ENCODE peak calls at places on chromosomes 2 and 18, in nine cellular contexts. D is stimulated activated CD4-positive, alpha-beta T cell treated with anti-CD3 and anti-CD28 coated beads, Interleukin-12 subunit alpha, Interleukin-12 subunit beta, amount 100 ng/mL, for 24 hours; K is CD8-positive, alpha-beta T cell; V is aorta; U is stimulated activated CD8-positive, alpha-beta memory T cell treated with anti-CD3 and anti-CD28 coated beads, Interleukin-4, amount 100 ng/mL, for 48 hours; Q is Ammon's horn; P is body of pancreas; M is Kasumi-1; J is amygdala. G is an unnamed sample.

GRCh38 chr2:91839904-91840868 is 3031.0 kb upstream of the TEKT4 start:
- DNase-seq in U (no peak), V (no peak), D (no peak), J (no peak), Q (no peak), K (no peak), P (no peak), M (no peak), G (no peak)

GRCh38 chr18:26869640-26870039 is 4.1 kb upstream of the AQP4 start:
- DNase-seq in D (no peak), Q (no peak), K (no peak), U (no peak), P (no peak), V (no peak), M (peak; percentile 29), J (no peak), G (no peak)

GRCh38 chr18:79796016-79796415 is 1.7 kb upstream of the KCNG2 start:
- DNase-seq in D (no peak), K (no peak), P (no peak), M (no peak), Q (no peak), V (peak; percentile 19), U (no peak), J (no peak), G (no peak)

GRCh38 chr2:69565431-69565839 is 78.1 kb downstream of the AAK1 start:
- DNase-seq in K (peak; percentile 62), V (peak; percentile 83), Q (peak; percentile 66), U (peak; percentile 89), D (peak; percentile 37), J (peak; percentile 10), P (peak; percentile 60), M (peak; percentile 68), G (no peak)

GRCh38 chr2:69754633-69755032 is 12.7 kb downstream of the ANXA4 start:
- DNase-seq in D (no peak), J (no peak), U (no peak), P (no peak), K (no peak), Q (no peak), V (no peak), M (no peak), G (peak; percentile 21)

GRCh38 chr2:234488913-234489451 is 7.9 kb downstream of the ARL4C start:
- DNase-seq in K (peak; percentile 89), M (no peak), Q (no peak), U (peak; percentile 69), D (no peak), P (no peak), V (no peak), J (no peak), G (no peak)

GRCh38 chr2:85448840-85449588 is 30.5 kb downstream of the SH2D6 start:
- DNase-seq in M (no peak), V (no peak), Q (no peak), U (no peak), J (no peak), K (no peak), P (peak; percentile 58), D (no peak), G (no peak)

GRCh38 chr2:51710222-51710621 is 678.3 kb upstream of the NRXN1 start:
- DNase-seq in U (no peak), Q (peak; percentile 1), J (no peak), P (no peak), K (no peak), V (no peak), D (no peak), M (peak; percentile 69), G (no peak)

GRCh38 chr18:23618862-23619387 is 32.6 kb upstream of the NPC1 start:
- DNase-seq in D (no peak), K (no peak), P (no peak), J (no peak), U (no peak), V (peak; percentile 79), Q (peak; percentile 29), M (peak; percentile 29), G (peak; percentile 56)